ENCODE peak calls at places on chromosome 13, in seven cellular contexts. M, B, X, A, K, F and O are unnamed samples.

GRCh38 chr13:92640936-92641335 is 585.7 kb upstream of the GPC6 start:
- DNase-seq in B (no peak), A (no peak), X (no peak), K (no peak), M (no peak), F (no peak), O (no peak)

GRCh38 chr13:101523732-101524131 is 71.3 kb downstream of the ITGBL1 start:
- DNase-seq in K (no peak), M (no peak), X (no peak), B (peak), A (peak), F (peak), O (peak)

GRCh38 chr13:112710855-112711527 is 21.2 kb downstream of the ATP11A start:
- DNase-seq in B (no peak), A (no peak), F (no peak), X (no peak), K (no peak), M (no peak), O (no peak)

GRCh38 chr13:19982447-19983043 is 24.0 kb downstream of the ZMYM2 start:
- DNase-seq in K (no peak), M (no peak), B (no peak), X (no peak), F (no peak), A (no peak), O (no peak)

GRCh38 chr13:91722267-91722884 is 324.0 kb downstream of the GPC5 start:
- DNase-seq in A (peak), M (no peak), K (no peak), F (no peak), B (no peak), X (no peak), O (peak)

GRCh38 chr13:88919970-88920628 is 1248.9 kb downstream of the SLITRK5 start:
- DNase-seq in K (no peak), F (no peak), B (no peak), X (no peak), M (no peak), A (no peak), O (no peak)

GRCh38 chr13:32829676-32830091 is 186.5 kb upstream of the KL start:
- DNase-seq in B (peak), M (no peak), K (no peak), A (peak), X (no peak), F (no peak), O (peak)

GRCh38 chr13:28322256-28322895 is 172.6 kb downstream of the FLT1 start:
- DNase-seq in F (no peak), B (peak), A (no peak), K (no peak), X (no peak), M (no peak), O (peak)

GRCh38 chr13:48641404-48641803 is 12.3 kb upstream of the CYSLTR2 start:
- DNase-seq in B (no peak), F (no peak), A (no peak), K (no peak), X (no peak), M (no peak), O (no peak)